ENCODE peak calls at places on chromosomes 11 and 22, in five cellular contexts. D, H, Q, F and E are unnamed samples.

GRCh38 chr11:61041755-61042518 is 60.4 kb upstream of the CD5 start:
- DNase-seq in Q (no peak), H (no peak), D (no peak), F (peak), E (no peak)

GRCh38 chr22:50732681-50733080 is 5.3 kb upstream of the ACR start:
- DNase-seq in F (no peak), H (no peak), D (no peak), Q (peak), E (no peak)

GRCh38 chr11:17263803-17264202 is 12.7 kb upstream of the NUCB2 start:
- DNase-seq in H (no peak), D (no peak), F (no peak), Q (no peak), E (no peak)

GRCh38 chr11:14184548-14184947 is 174.4 kb downstream of the RRAS2 start:
- DNase-seq in H (no peak), Q (no peak), F (no peak), D (no peak), E (no peak)

GRCh38 chr11:12060385-12060980 is 49.9 kb upstream of the MICAL2 start:
- DNase-seq in F (no peak), Q (no peak), H (no peak), D (no peak), E (no peak)

GRCh38 chr11:70713988-70714665 is 315.8 kb downstream of the CTTN start:
- DNase-seq in H (no peak), F (peak), D (no peak), Q (peak), E (no peak)

GRCh38 chr22:17921871-17922821 is 102.2 kb downstream of the MICAL3 start:
- DNase-seq in D (no peak), H (no peak), F (peak), Q (peak), E (peak)

GRCh38 chr11:71215372-71215965 is 36.9 kb downstream of the SHANK2 start:
- DNase-seq in F (no peak), H (no peak), D (no peak), Q (no peak), E (no peak)

GRCh38 chr22:45506961-45507360 is 4.3 kb downstream of the FBLN1 start:
- DNase-seq in F (no peak), Q (no peak), H (no peak), D (no peak), E (no peak)

GRCh38 chr22:31874821-31875220 is 69.5 kb upstream of the YWHAH start:
- DNase-seq in D (no peak), F (no peak), Q (no peak), H (no peak), E (no peak)

GRCh38 chr11:17572791-17573460 is 25.9 kb downstream of the OTOG start:
- DNase-seq in H (no peak), D (no peak), F (no peak), Q (no peak), E (no peak)

GRCh38 chr22:38069372-38070249 is 12.4 kb downstream of the PICK1 start:
- DNase-seq in F (no peak), H (no peak), D (no peak), Q (no peak), E (peak)

GRCh38 chr11:17791144-17791543 is 56.6 kb downstream of the KCNC1 start:
- DNase-seq in Q (no peak), H (no peak), F (no peak), D (no peak), E (no peak)

GRCh38 chr11:95142431-95142830 is 52.8 kb downstream of the ENDOD1 start:
- DNase-seq in H (no peak), Q (no peak), D (no peak), F (no peak), E (no peak)

GRCh38 chr22:38569972-38570840 is at the start of gene DMC1:
- DNase-seq in D (peak), H (peak), Q (peak), F (peak), E (peak)

GRCh38 chr11:99268895-99269294 is 248.1 kb downstream of the CNTN5 start:
- DNase-seq in D (no peak), F (no peak), H (no peak), Q (no peak), E (no peak)

GRCh38 chr22:43094085-43094484 is 4.9 kb upstream of the TTLL1 start:
- DNase-seq in F (no peak), H (no peak), Q (no peak), D (no peak), E (no peak)

GRCh38 chr11:35785287-35786167 is 123.0 kb downstream of the TRIM44 start:
- DNase-seq in F (no peak), Q (no peak), D (no peak), H (peak), E (no peak)

GRCh38 chr22:23829845-23830372 is 8.9 kb downstream of the DERL3 start:
- DNase-seq in Q (no peak), D (no peak), H (no peak), F (no peak), E (no peak)

GRCh38 chr22:35995345-35995744 is 33.3 kb downstream of the RBFOX2 start:
- DNase-seq in Q (no peak), F (no peak), D (no peak), H (no peak), E (no peak)

GRCh38 chr11:3807856-3808845 is at the start of gene PGAP2:
- DNase-seq in H (no peak), F (peak), D (peak), Q (peak), E (peak)

GRCh38 chr22:36144886-36145541 is 15.5 kb downstream of the APOL3 start:
- DNase-seq in Q (peak), D (peak), F (peak), H (no peak), E (no peak)

GRCh38 chr11:114553642-114554041 is 6.0 kb downstream of the NXPE1 start:
- DNase-seq in Q (no peak), D (no peak), F (no peak), H (no peak), E (no peak)

GRCh38 chr22:37218771-37219411 is 6.6 kb upstream of the SSTR3 start:
- DNase-seq in H (peak), D (no peak), F (no peak), Q (no peak), E (no peak)

GRCh38 chr11:102346456-102346747 is 612 bp upstream of the BIRC2 start:
- DNase-seq in F (no peak), D (no peak), H (no peak), Q (no peak), E (no peak)

GRCh38 chr11:45890886-45891550 is 5.6 kb downstream of the MAPK8IP1 start:
- DNase-seq in Q (no peak), H (no peak), D (no peak), F (no peak), E (no peak)

GRCh38 chr11:86374586-86374985 is at the start of gene CCDC81:
- DNase-seq in F (no peak), D (no peak), H (no peak), Q (peak), E (no peak)

GRCh38 chr11:108224908-108225786 is 2.3 kb downstream of the ATM start:
- DNase-seq in H (no peak), D (no peak), Q (no peak), F (no peak), E (no peak)

GRCh38 chr22:37270928-37271650 is 11.2 kb upstream of the CYTH4 start:
- DNase-seq in Q (no peak), F (no peak), H (no peak), D (no peak), E (no peak)

GRCh38 chr11:124717786-124718634 is 21.7 kb upstream of the NRGN start:
- DNase-seq in H (no peak), Q (peak), D (no peak), F (no peak), E (no peak)

GRCh38 chr22:43897751-43898261 is 6.0 kb upstream of the PNPLA5 start:
- DNase-seq in Q (no peak), H (no peak), D (no peak), F (no peak), E (no peak)

GRCh38 chr11:31582697-31583096 is 73.1 kb downstream of the ELP4 start:
- DNase-seq in H (no peak), D (no peak), F (no peak), Q (no peak), E (peak)

GRCh38 chr22:38315801-38316339 is 1.4 kb downstream of the CSNK1E start:
- DNase-seq in H (no peak), F (no peak), D (no peak), Q (no peak), E (no peak)

GRCh38 chr22:19596680-19597398 is 72.6 kb upstream of the CLDN5 start:
- DNase-seq in F (no peak), D (no peak), Q (no peak), H (no peak), E (peak)
- TF ChIP-seq ZNF274 in F (no peak), D (no peak), Q (no peak), H (no peak), E (no peak)

DNA sequence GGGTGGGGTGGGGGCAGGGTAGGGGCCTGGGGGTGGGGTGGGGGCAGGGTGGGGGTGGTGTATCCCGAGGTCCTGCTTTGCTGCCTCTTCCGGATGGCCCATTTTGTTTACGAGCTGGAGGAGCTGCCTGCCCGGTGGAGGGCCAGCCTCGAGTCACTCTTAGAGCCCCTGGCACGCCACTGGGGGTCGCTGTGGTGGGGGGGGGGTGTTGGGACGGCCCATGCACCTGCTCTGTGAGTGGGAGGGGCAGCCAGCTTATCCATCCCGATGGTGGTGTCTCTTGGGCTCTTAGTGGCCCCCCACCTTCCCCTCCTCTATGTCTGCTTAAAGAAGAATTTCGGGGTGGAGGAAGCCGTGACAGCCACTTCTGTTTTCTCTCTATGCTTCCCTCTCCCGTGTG is 24.6 kb downstream of the MRGPRD start:
- DNase-seq in F (no peak), D (no peak), Q (peak), H (no peak), E (peak)
- TF ChIP-seq ZNF274 in F (no peak), D (no peak), Q (no peak), H (no peak), E (no peak)

DNA sequence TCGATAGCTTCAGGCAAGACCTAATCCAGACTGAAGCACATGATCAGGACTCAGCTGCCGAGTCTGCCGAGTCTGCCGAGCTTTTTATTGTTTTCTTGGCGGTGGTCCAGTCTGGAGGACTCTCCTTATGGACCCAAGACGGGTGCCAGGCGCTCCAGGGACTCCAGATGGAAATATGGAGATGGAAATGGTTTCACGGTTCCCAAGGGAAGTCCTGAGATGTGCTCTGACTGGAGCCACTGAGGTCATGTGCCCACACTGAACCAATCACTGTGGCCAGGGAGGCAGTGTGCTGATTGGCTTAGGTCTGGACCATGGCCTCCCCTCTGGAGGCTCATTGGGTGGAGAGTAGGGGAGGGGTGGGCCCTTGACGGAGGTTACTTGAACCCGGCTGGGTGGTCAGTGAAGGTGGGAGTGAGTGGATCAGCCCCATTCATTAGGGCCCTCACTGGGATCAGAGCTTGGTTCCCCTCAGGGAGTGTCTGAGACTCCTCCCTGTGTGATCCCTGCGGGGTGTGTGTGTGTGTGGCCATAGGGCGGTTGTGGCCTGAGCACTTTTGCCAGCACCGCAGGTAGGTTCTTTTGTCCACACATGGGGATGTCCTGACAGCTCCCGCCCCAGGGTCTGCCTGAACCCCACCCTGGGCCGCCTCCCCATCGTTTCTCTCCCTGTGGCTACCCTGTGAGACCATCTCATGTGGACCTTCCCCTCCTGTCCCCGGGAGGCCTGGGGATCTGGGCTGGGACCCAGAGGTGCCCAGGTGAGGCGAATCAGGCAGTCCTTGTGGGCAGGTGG is 14.0 kb downstream of the RPS6KA4 start:
- DNase-seq in H (no peak), F (no peak), Q (peak), D (peak), E (peak)
- TF ChIP-seq ZNF274 in H (no peak), F (no peak), Q (no peak), D (no peak), E (no peak)

GRCh38 chr11:2592559-2593392 is 107.0 kb downstream of the KCNQ1OT1 start:
- DNase-seq in F (no peak), Q (no peak), H (no peak), D (no peak), E (no peak)
- TF ChIP-seq ZNF274 in F (no peak), Q (no peak), H (no peak), D (no peak), E (no peak)

GRCh38 chr11:104435498-104435897 is 271.6 kb upstream of the PDGFD start:
- DNase-seq in D (no peak), H (no peak), F (no peak), Q (no peak), E (peak)

GRCh38 chr11:104432981-104433380 is 269.0 kb upstream of the PDGFD start:
- DNase-seq in Q (no peak), H (no peak), D (no peak), F (no peak), E (no peak)

GRCh38 chr11:104433751-104434150 is 269.8 kb upstream of the PDGFD start:
- DNase-seq in Q (no peak), D (no peak), F (no peak), H (no peak), E (no peak)

GRCh38 chr11:104432526-104432925 is 268.6 kb upstream of the PDGFD start:
- DNase-seq in Q (no peak), H (no peak), F (no peak), D (peak), E (no peak)
- TF ChIP-seq ZNF274 in Q (no peak), H (no peak), F (no peak), D (no peak), E (no peak)